ENCODE peak calls at places on chromosomes 16 and 17, in eight cellular contexts. H is ovary, T is cardiac muscle cell, W is BJ, U is heart left ventricle, X is iPS DF 6.9, F is adrenal gland, V is heart right ventricle. K is an unnamed sample.
A peak's percentile ranks its signal among the peaks of the same experiment; 100 is the strongest.

GRCh38 chr17:49209061-49209571 is 1.3 kb downstream of the GNGT2 start:
- DNase-seq in U (peak; percentile 13), V (no peak), F (no peak), T (no peak), W (no peak), X (no peak), H (no peak), K (no peak)

GRCh38 chr17:4602041-4602440 is 17.7 kb downstream of the SMTNL2 start:
- DNase-seq in W (no peak), H (no peak), U (no peak), F (no peak), V (no peak), X (no peak), T (no peak), K (no peak)

GRCh38 chr17:8994319-8994718 is 27.0 kb upstream of the NTN1 start:
- DNase-seq in U (peak; percentile 82), W (no peak), F (peak; percentile 69), H (no peak), X (peak; percentile 66), V (peak; percentile 41), T (peak; percentile 83), K (peak; percentile 63)

GRCh38 chr17:48726916-48727286 is 1.6 kb downstream of the HOXB13 start:
- DNase-seq in U (no peak), H (no peak), X (no peak), V (no peak), T (no peak), W (no peak), F (no peak), K (no peak)

GRCh38 chr17:79658811-79659207 is 48.0 kb upstream of the RBFOX3 start:
- DNase-seq in X (peak; percentile 41), H (peak; percentile 22), W (no peak), V (no peak), F (no peak), T (peak; percentile 68), U (no peak), K (no peak)

GRCh38 chr16:47916266-47916665 is 239.5 kb downstream of the ABCC12 start:
- DNase-seq in H (no peak), V (no peak), W (no peak), F (no peak), U (no peak), T (no peak), X (no peak), K (no peak)

GRCh38 chr17:78484300-78485159 is 92.7 kb downstream of the DNAH17 start:
- DNase-seq in W (no peak), X (no peak), U (no peak), T (peak; percentile 32), F (no peak), V (no peak), H (peak; percentile 51), K (no peak)

GRCh38 chr17:2150871-2151270 is 96.0 kb downstream of the HIC1 start:
- DNase-seq in U (no peak), F (no peak), H (no peak), V (no peak), W (no peak), T (no peak), X (no peak), K (no peak)

GRCh38 chr16:2828876-2829430 is 1.1 kb upstream of the ZG16B start:
- DNase-seq in U (no peak), H (no peak), F (no peak), W (no peak), V (no peak), X (no peak), T (no peak), K (no peak)

GRCh38 chr17:66426397-66427033 is 124.1 kb downstream of the PRKCA start:
- DNase-seq in H (no peak), W (no peak), V (no peak), T (no peak), F (no peak), X (no peak), U (no peak), K (no peak)

GRCh38 chr17:35314415-35315216 is 58.8 kb downstream of the SLFN11 start:
- DNase-seq in F (no peak), V (no peak), T (no peak), X (no peak), U (peak; percentile 59), H (peak; percentile 14), W (no peak), K (no peak)

GRCh38 chr17:10073026-10073425 is 125.4 kb downstream of the GAS7 start:
- DNase-seq in W (no peak), X (no peak), F (no peak), H (no peak), V (no peak), T (no peak), U (no peak), K (no peak)

GRCh38 chr16:11914210-11914758 is 1.5 kb downstream of the GSPT1 start:
- DNase-seq in U (no peak), F (no peak), H (no peak), V (no peak), T (no peak), X (no peak), W (no peak), K (no peak)

GRCh38 chr16:78147846-78148535 is 48.5 kb downstream of the WWOX start:
- DNase-seq in X (no peak), F (no peak), V (no peak), U (no peak), H (no peak), T (no peak), W (no peak), K (no peak)

GRCh38 chr17:75090871-75091854 is 3.4 kb downstream of the SLC16A5 start:
- DNase-seq in H (peak; percentile 73), U (no peak), W (no peak), T (no peak), X (no peak), F (no peak), V (no peak), K (no peak)

GRCh38 chr16:2465653-2466415 is 5.3 kb upstream of the NTN3 start:
- DNase-seq in X (no peak), F (no peak), T (no peak), W (no peak), V (no peak), H (no peak), U (no peak), K (no peak)

GRCh38 chr17:21001813-21002221 is 41.0 kb downstream of the USP22 start:
- DNase-seq in H (no peak), X (no peak), V (no peak), W (no peak), F (no peak), T (no peak), U (no peak), K (no peak)

GRCh38 chr17:17081304-17081940 is 39.2 kb downstream of the MPRIP start:
- DNase-seq in X (no peak), V (no peak), U (peak; percentile 58), H (no peak), F (no peak), T (no peak), W (no peak), K (peak; percentile 35)

GRCh38 chr17:6257339-6257738 is 177.6 kb downstream of the AIPL1 start:
- DNase-seq in V (no peak), T (no peak), X (no peak), H (no peak), W (no peak), U (no peak), F (no peak), K (no peak)

GRCh38 chr17:59296190-59296589 is 35.3 kb upstream of the YPEL2 start:
- DNase-seq in T (no peak), F (no peak), H (no peak), X (no peak), U (no peak), W (no peak), V (no peak), K (no peak)

GRCh38 chr17:47692895-47693666 is 880 bp upstream of the TBKBP1 start:
- DNase-seq in V (no peak), F (no peak), T (no peak), W (no peak), X (no peak), U (no peak), H (no peak), K (no peak)

GRCh38 chr16:83356266-83356665 is 451.5 kb upstream of the HSBP1 start:
- DNase-seq in T (peak; percentile 81), W (no peak), V (no peak), H (no peak), X (peak; percentile 20), F (peak; percentile 35), U (no peak), K (no peak)

GRCh38 chr16:68363847-68364600 is 53.2 kb downstream of the PRMT7 start:
- DNase-seq in W (no peak), T (no peak), H (no peak), V (no peak), F (peak; percentile 38), X (no peak), U (no peak), K (no peak)

GRCh38 chr16:66432429-66432828 is 5.3 kb downstream of the BEAN1 start:
- DNase-seq in V (no peak), X (no peak), W (no peak), T (no peak), H (no peak), U (no peak), F (no peak), K (no peak)
- H3K27me3 ChIP-seq in V (peaks cover 10% of the 10 kb centered on the region), X (peaks cover 27% of the 10 kb centered on the region), W (peaks cover 32% of the 10 kb centered on the region), T (peaks cover 43% of the 10 kb centered on the region), H (no peaks in the 10 kb centered on the region), U (no peaks in the 10 kb centered on the region), F (peaks cover 30% of the 10 kb centered on the region), K (peaks cover 15% of the 10 kb centered on the region)

DNA sequence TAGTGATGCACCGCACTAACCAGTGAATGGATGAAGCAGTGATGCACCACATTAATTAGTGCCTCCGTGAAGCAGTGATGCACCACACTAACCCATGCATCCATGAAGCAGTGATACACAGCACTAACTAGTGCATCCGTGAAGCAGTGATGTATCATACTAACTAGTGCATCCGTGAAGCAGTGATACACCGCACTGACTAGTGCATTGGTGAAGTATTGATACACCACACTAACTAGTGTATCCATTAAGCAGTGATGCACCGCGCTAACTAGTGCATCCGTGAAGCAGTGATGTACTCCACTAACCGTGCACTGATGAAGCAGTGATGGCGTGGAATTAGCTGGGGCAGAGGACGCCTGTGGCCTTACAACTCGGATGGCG is 80.6 kb upstream of the NKD1 start:
- DNase-seq in F (no peak), V (no peak), W (no peak), X (no peak), H (no peak), U (no peak), T (no peak), K (no peak)
- H3K4me3 ChIP-seq in F (peak overlapping the region; percentile 53), V (no peak overlapping the region), W (no peak overlapping the region), X (peak overlapping the region; percentile 6), H (peak overlapping the region; percentile 0), U (peak overlapping the region; percentile 37), T (no peak overlapping the region), K (peak overlapping the region; percentile 44)

DNA sequence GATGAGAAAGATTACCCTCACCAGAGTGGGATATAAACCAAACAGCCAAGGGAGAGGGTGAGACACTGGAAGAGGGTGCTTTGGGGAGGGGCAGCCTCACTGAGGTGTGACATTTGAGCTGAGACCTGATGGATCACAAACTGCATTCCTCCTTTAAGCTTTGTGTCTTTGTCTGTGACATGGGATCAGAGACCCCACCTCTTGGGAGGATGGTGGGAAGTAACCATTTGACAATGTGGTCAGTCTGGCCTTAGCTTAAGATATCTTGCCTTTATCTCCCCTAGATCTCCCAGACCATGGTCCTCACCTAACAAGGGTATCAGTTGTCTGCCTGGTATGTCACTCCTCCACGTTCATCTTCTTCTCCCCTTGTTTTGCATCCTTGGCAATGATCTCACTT is 163.4 kb downstream of the SHISA9 start:
- DNase-seq in F (no peak), W (no peak), V (no peak), U (no peak), X (no peak), H (no peak), T (no peak), K (no peak)
- H3K27me3 ChIP-seq in F (no peaks in the 10 kb centered on the region), W (no peaks in the 10 kb centered on the region), V (no peaks in the 10 kb centered on the region), U (no peaks in the 10 kb centered on the region), X (no peaks in the 10 kb centered on the region), H (no peaks in the 10 kb centered on the region), T (no peaks in the 10 kb centered on the region), K (no peaks in the 10 kb centered on the region)

GRCh38 chr17:77409282-77410161 is 268.8 kb downstream of the SEC14L1 start:
- DNase-seq in H (peak; percentile 74), U (peak; percentile 86), F (no peak), T (peak; percentile 77), W (no peak), V (peak; percentile 78), X (no peak), K (no peak)
- H3K4me3 ChIP-seq in H (no peak overlapping the region), U (no peak overlapping the region), F (no peak overlapping the region), T (no peak overlapping the region), W (no peak overlapping the region), V (no peak overlapping the region), X (no peak overlapping the region), K (no peak overlapping the region)

K was measured in dorsolateral prefrontal cortex.